ENCODE peak calls at places on chromosome 18, in four cellular contexts. J is neural progenitor cell, T is neuronal stem cell, B is mesendoderm. G is an unnamed sample.
A peak's percentile ranks its signal among the peaks of the same experiment; 100 is the strongest.

GRCh38 chr18:111292-112014 is 46.9 kb upstream of the USP14 start:
- DNase-seq in J (peak; percentile 82), T (peak; percentile 72), B (peak; percentile 82), G (peak; percentile 85)

GRCh38 chr18:34909637-34910364 is 131.4 kb upstream of the MAPRE2 start:
- DNase-seq in J (no peak), T (no peak), B (no peak), G (no peak)

GRCh38 chr18:1573732-1574131 is 669.1 kb downstream of the ADCYAP1 start:
- DNase-seq in J (no peak), T (no peak), B (no peak), G (no peak)

GRCh38 chr18:79926715-79927596 is 24.5 kb downstream of the SLC66A2 start:
- DNase-seq in J (peak; percentile 79), T (no peak), B (no peak), G (peak; percentile 40)

GRCh38 chr18:42328931-42329330 is 373.9 kb downstream of the PIK3C3 start:
- DNase-seq in J (no peak), T (no peak), B (no peak), G (no peak)

GRCh38 chr18:22477222-22477621 is 59.5 kb upstream of the CTAGE1 start:
- DNase-seq in J (no peak), T (no peak), B (no peak), G (no peak)

GRCh38 chr18:24104486-24104885 is 34.4 kb upstream of the CABYR start:
- DNase-seq in J (no peak), T (no peak), B (no peak), G (no peak)

GRCh38 chr18:35041752-35042379 is 653 bp downstream of the MAPRE2 start:
- DNase-seq in J (peak; percentile 36), T (no peak), B (no peak), G (peak; percentile 59)

GRCh38 chr18:4455113-4455811 is at the start of gene DLGAP1:
- DNase-seq in J (peak; percentile 95), T (peak; percentile 79), B (peak; percentile 83), G (peak; percentile 92)

GRCh38 chr18:25510096-25510495 is 158.1 kb upstream of the ZNF521 start:
- DNase-seq in J (no peak), T (no peak), B (no peak), G (no peak)

GRCh38 chr18:8348051-8348450 is 261.2 kb upstream of the RAB12 start:
- DNase-seq in J (no peak), T (no peak), B (no peak), G (no peak)

DNA sequence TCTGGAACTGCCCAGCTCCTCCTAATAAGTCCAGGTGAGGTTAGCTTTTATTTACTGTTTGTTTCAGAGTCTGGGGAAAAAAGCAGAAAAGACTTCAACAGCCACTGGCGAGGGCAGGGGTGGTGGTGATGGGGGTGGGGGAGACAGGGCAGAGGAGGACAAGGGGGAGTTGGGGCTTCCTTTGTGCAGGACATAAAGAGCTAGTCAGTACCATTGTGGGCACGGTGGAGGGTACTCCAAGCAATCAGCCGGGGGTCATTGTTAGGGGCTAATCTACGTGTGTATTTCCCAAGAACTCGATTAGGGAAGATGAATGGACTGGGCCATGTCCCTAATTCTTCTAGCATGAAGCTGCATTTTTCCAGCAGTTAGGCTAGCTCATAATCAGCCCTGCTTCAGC is 2.8 kb upstream of the RAX start:
- DNase-seq in J (peak; percentile 97), T (peak; percentile 82), B (no peak), G (no peak)
- H3K4me3 ChIP-seq in J (peak overlapping the region; percentile 41), T (no peak overlapping the region), B (no peak overlapping the region), G (no peak overlapping the region)

DNA sequence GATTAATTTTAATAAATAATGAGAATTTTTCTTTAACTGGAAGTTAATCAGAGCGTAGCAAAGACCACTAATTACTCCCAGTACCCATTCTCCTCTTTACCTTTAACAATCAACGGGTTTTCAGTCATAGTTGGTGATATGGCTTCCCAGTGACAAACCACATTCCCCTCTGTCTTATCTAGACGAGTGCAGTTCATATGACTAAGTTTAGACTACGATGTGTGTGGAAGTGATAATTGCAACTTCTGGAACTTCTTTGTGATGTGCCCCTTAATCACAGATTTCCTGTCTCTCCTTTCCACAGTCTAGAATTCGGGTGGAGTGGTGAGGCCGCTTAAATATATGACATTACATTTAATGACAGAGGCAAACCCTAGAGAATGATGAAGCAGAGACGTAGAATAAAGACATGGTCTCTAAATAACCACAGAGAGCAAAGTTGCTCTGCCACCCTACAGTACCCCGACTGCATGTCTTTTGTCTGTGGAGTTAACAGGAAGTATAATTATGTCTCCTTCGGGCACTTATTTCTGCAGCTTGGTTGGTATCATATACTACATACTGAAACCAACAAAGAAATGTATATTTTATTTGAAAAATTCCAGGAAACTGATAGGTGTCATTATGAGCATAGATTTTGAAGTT is 693.3 kb upstream of the CDH7 start:
- DNase-seq in J (no peak), T (no peak), B (peak; percentile 0), G (no peak)
- H3K9ac ChIP-seq in J (no peak overlapping the region), T (no peak overlapping the region), B (no peak overlapping the region), G (no peak overlapping the region)

GRCh38 chr18:51137051-51137729 is 60.3 kb downstream of the MEX3C start:
- DNase-seq in J (no peak), T (no peak), B (peak; percentile 28), G (no peak)
- H3K4me3 ChIP-seq in J (no peak overlapping the region), T (no peak overlapping the region), B (no peak overlapping the region), G (no peak overlapping the region)

GRCh38 chr18:14925281-14925709 is 177.3 kb downstream of the ANKRD30B start:
- DNase-seq in J (no peak), T (no peak), B (no peak), G (no peak)
- H3K9ac ChIP-seq in J (no peak overlapping the region), T (no peak overlapping the region), B (no peak overlapping the region), G (no peak overlapping the region)

GRCh38 chr18:5890261-5890605 is 5.1 kb downstream of the TMEM200C start:
- DNase-seq in J (no peak), T (no peak), B (peak; percentile 51), G (peak; percentile 82)
- H3K4me3 ChIP-seq in J (peak overlapping the region; percentile 61), T (peak overlapping the region; percentile 41), B (peak overlapping the region; percentile 15), G (no peak overlapping the region)

DNA sequence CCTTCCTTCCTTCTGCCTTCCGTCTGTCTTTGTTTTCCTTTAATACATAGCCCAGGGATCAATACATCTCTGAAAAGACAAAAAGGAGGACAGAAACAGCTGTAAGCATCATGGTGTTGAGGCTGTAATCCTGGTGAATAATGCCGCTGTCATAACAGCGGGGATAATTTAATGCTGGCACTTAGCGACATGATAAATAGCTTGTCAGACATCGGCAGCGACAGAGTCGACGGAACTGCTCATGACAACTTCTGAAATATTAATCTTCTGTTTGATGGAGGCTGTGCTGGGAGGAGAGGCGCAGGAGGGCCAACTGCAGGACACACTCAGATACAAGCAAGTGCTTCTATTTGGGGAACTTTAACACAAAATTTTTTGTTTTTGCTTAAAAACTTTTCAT is 602.1 kb downstream of the GALR1 start:
- DNase-seq in J (no peak), T (no peak), B (no peak), G (no peak)
- H3K9ac ChIP-seq in J (no peak overlapping the region), T (no peak overlapping the region), B (no peak overlapping the region), G (no peak overlapping the region)

GRCh38 chr18:76459312-76459686 is 35.7 kb downstream of the ZNF516 start:
- DNase-seq in J (no peak), T (no peak), B (no peak), G (no peak)

GRCh38 chr18:76460482-76460881 is 34.6 kb downstream of the ZNF516 start:
- DNase-seq in J (no peak), T (no peak), B (no peak), G (no peak)

GRCh38 chr18:76461148-76461547 is 33.9 kb downstream of the ZNF516 start:
- DNase-seq in J (no peak), T (no peak), B (no peak), G (no peak)

GRCh38 chr18:76458522-76459311 is 36.3 kb downstream of the ZNF516 start:
- DNase-seq in J (no peak), T (no peak), B (no peak), G (peak; percentile 34)

DNA sequence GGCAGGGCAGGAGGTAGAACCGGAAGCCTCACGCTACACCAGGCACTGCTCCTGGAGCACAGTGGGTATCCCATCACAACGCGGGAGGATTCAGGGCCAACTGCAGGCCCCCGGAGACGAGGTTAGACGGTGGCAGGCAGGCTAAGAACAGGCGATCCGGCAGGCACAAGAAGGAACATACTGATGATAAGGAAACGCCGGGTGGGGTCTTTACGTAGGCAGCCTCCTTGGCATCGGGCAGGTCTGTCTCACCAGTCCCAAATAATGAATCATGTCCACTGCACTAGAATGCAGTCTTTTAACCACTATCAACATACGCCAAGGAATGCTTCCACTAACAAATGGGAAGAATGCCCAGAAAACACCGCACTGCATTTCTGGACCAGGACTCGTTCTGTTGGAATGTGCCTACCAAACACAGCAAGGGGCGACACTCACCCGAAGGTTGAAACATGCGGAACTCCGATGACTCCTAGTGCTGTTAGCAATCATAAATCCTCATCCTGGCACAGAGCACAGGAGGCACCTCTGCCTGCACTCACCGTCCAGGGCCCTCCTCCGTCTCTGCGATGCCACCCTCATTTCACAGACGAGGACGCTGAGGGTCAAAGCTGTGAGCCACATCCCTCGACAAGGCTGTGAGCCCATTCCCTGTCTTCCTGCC is 35.2 kb downstream of the ZNF516 start:
- DNase-seq in J (no peak), T (no peak), B (peak; percentile 45), G (peak; percentile 36)
- H3K4me3 ChIP-seq in J (no peak overlapping the region), T (no peak overlapping the region), B (no peak overlapping the region), G (no peak overlapping the region)

DNA sequence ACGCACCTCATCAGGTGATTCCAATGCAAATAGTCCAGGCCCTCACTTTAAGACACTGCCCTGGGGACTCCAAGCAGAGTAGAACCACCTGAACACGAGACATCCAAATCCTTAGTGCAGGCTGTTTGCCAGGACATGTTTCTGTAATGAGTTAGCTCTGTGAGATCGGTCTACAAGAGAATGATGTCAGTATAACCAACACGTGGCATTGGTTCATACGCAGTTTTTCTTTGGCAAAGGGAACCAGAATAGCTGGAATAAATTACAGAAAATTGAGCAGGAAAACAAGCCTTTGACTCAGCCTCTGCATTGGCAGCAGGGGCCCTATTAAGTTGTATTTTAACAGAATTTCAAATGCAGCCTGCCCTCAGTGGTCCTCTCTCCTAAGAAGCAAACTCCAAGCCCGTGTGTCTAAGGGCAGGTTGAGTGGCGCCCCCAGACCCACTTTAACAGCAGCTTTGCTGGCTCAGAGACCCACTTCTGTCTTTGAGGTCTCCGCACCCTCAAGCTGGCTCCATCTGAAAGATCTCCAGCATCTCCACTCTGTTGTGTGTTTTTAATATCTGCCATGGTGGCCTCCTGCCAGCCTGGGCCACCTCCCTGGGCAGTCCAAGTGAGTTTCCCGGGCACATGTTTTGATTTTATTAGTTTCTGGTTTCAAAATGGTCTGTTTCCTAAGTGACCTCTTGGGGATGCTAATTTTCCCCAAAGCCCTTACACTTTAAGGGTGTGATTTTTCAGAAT is 61.3 kb downstream of the ALPK2 start:
- DNase-seq in J (no peak), T (no peak), B (no peak), G (no peak)
- H3K9ac ChIP-seq in J (no peak overlapping the region), T (no peak overlapping the region), B (no peak overlapping the region), G (no peak overlapping the region)